ENCODE peak calls at places on chromosomes 16 and 17, in ten cellular contexts. I is HCT116, R is tibial artery, E is epithelial cell of esophagus, P is cardiac fibroblast, D is ascending aorta, Y is NB4, T is A673, U is epithelial cell of proximal tubule, G is prostate gland. K is an unnamed sample.

GRCh38 chr17:43526886-43527648 is 19.1 kb downstream of the ETV4 start:
- DNase-seq in P (no peak), E (no peak), Y (no peak), T (no peak), R (no peak), I (no peak), U (no peak), D (no peak), G (no peak), K (no peak)

GRCh38 chr16:67613808-67614207 is 31.1 kb upstream of the CARMIL2 start:
- DNase-seq in Y (peak), D (no peak), T (peak), I (no peak), U (no peak), R (no peak), G (no peak), E (peak), P (no peak), K (no peak)

GRCh38 chr17:31211352-31212012 is 85.6 kb downstream of the OMG start:
- DNase-seq in R (no peak), U (no peak), T (no peak), E (peak), D (no peak), G (no peak), P (peak), Y (no peak), I (no peak), K (peak)

GRCh38 chr17:49783051-49783715 is 5.3 kb upstream of the KAT7 start:
- DNase-seq in R (peak), I (no peak), Y (no peak), G (no peak), P (no peak), T (peak), D (no peak), E (no peak), U (no peak), K (no peak)

GRCh38 chr16:22296225-22297113 is 740 bp upstream of the POLR3E start:
- DNase-seq in D (no peak), P (peak), T (peak), E (peak), Y (peak), I (no peak), R (no peak), U (peak), G (no peak), K (no peak)

GRCh38 chr17:66474258-66474657 is 171.8 kb downstream of the PRKCA start:
- DNase-seq in R (no peak), I (no peak), U (no peak), T (peak), Y (no peak), G (no peak), D (no peak), E (peak), P (no peak), K (no peak)

GRCh38 chr17:76866774-76867577 is 1.2 kb upstream of the MGAT5B start:
- DNase-seq in G (no peak), R (no peak), Y (no peak), U (peak), I (no peak), T (no peak), P (peak), E (peak), D (no peak), K (peak)

GRCh38 chr16:70686376-70687171 is 721 bp upstream of the MTSS2 start:
- DNase-seq in R (no peak), Y (peak), D (no peak), T (no peak), U (no peak), E (no peak), P (no peak), G (no peak), I (no peak), K (no peak)

GRCh38 chr17:71329310-71330098 is 791.3 kb upstream of the SOX9 start:
- DNase-seq in R (no peak), P (no peak), I (no peak), E (no peak), D (no peak), T (no peak), U (no peak), G (no peak), Y (no peak), K (no peak)

GRCh38 chr16:23597003-23597756 is 1.1 kb upstream of the NDUFAB1 start:
- DNase-seq in E (peak), R (no peak), U (no peak), D (no peak), G (no peak), Y (peak), T (peak), I (peak), P (no peak), K (peak)

GRCh38 chr17:61409301-61410099 is 9.9 kb downstream of the TBX2 start:
- DNase-seq in T (peak), D (peak), U (no peak), Y (peak), P (peak), G (peak), R (peak), I (peak), E (peak), K (peak)

GRCh38 chr17:79800325-79801155 is 3.7 kb upstream of the CBX8 start:
- DNase-seq in I (peak), R (no peak), D (no peak), G (no peak), E (peak), T (peak), P (peak), U (no peak), Y (peak), K (peak)

DNA sequence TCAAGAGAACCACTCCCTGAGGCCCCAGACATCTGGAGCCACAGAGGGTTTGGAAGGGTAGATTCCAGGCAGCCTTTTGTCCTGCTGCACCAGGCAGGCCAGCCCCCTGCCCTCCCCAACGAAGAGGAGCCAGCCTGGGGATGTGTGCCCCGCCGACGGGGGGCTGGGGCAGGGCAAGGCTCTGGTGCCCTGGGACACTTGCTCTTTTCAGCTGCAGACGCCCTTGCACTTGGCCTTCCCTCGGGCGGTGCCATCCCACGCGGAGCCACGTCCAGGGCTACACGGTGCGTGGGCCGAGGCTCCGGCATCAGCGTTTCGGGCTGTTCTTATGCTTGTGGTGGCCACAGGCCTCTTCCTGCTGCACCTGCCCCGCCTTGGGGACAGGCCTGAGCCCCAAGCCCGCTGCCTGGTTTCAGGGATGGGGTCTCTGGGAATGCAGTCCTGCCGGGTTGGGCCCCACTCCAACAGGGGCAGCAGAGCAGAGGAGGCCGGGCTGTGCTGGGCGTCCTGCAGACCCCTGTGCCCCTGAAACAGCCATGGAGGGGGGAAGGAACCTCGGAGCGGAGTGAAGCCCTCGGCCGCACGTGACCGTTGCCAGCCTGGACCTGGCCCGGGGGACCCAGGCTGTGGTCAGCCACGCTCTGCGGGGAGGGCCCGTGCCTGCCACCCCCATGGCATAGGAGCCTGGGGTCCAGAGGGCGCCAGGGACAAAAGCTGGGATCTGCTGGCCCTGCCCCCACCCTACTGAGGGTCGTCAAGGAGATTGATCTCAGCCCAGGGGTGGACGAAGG is 566 bp upstream of the WFIKKN1 start:
- DNase-seq in U (no peak), Y (no peak), R (no peak), G (no peak), P (no peak), E (no peak), I (no peak), D (no peak), T (no peak), K (no peak)
- H3K4me3 ChIP-seq in U (no peak), Y (no peak), R (no peak), G (no peak), P (no peak), E (no peak), I (no peak), D (no peak), T (no peak), K (no peak)

DNA sequence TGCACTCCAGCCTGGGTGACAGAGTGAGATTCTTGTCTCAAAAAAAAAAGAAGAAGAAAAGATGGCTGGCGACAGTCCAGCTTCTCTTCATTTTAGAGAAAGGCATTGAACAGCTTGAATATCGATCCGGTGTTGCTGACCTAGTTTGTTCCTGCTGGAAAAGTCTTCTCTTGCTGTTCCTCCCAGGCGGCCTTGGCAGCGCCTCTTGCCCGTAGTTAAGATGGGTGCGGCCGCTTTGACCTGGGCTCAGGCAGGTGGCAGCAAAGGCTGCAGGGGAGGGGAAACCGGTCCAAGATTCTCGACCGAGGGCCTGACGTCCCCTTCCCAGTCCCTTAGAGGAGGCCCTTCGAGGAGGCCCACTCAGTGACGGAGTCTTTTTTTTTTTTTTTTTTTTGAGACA is 3.8 kb upstream of the ZNF764 start:
- DNase-seq in T (no peak), I (no peak), E (no peak), G (no peak), U (no peak), P (no peak), R (no peak), D (no peak), Y (no peak), K (no peak)
- TF ChIP-seq CTCF in T (no peak), I (no peak), E (no peak), G (no peak), U (no peak), P (no peak), R (no peak), D (no peak), Y (no peak), K (no peak)

GRCh38 chr17:28712037-28712704 is 483 bp upstream of the PROCA1 start:
- DNase-seq in P (no peak), D (peak), Y (peak), G (no peak), E (no peak), U (no peak), T (no peak), I (no peak), R (no peak), K (peak)
- H3K4me3 ChIP-seq in P (no peak), D (peak), Y (peak), G (peak), E (no peak), U (no peak), T (no peak), I (no peak), R (peak), K (peak)

DNA sequence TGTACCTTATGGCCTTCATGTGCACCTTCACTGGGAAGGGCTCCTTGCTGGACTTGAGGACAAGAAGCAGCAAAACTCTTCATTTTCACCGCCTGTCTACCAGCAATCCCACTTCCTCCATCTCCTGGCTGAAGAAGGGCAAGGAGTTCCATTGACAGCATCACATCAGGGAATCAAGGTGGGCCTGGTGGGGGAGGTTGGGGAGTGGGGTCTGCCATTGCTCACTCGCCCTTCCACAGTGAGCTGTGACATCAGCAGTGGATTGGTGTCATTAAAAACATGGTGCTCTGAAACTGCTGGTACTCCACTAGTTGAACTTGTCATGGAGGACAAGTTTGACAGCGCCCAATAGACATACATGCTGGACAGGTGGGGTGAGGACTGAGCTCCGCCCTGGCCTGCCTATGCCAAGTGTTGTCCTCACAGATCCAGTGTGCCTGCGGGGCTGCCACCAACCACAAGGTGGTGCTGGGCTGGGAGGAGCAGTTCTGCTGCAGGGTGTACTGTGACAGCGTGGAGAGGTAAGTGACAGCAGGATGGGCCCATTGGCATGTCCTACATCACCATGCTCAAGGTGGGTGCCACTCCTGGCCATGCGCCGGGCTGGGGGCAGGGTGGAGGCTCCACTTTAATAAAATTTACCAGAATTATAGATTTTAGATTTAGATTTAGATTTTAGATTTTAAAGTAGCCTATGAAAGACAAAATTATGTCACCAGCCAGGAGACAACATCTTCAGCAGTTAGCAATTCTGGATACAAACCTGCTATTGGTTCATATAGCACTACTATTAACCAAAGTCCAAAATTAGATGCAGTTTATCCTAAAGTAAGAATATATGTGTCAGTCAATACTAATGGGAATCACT is 1729.1 kb downstream of the TP53TG3F start:
- DNase-seq in Y (peak), P (no peak), E (peak), G (no peak), U (no peak), I (no peak), D (no peak), R (peak), T (no peak), K (no peak)
- TF ChIP-seq CTCF in Y (peak), P (no peak), E (no peak), G (no peak), U (peak), I (no peak), D (no peak), R (no peak), T (no peak), K (peak)

DNA sequence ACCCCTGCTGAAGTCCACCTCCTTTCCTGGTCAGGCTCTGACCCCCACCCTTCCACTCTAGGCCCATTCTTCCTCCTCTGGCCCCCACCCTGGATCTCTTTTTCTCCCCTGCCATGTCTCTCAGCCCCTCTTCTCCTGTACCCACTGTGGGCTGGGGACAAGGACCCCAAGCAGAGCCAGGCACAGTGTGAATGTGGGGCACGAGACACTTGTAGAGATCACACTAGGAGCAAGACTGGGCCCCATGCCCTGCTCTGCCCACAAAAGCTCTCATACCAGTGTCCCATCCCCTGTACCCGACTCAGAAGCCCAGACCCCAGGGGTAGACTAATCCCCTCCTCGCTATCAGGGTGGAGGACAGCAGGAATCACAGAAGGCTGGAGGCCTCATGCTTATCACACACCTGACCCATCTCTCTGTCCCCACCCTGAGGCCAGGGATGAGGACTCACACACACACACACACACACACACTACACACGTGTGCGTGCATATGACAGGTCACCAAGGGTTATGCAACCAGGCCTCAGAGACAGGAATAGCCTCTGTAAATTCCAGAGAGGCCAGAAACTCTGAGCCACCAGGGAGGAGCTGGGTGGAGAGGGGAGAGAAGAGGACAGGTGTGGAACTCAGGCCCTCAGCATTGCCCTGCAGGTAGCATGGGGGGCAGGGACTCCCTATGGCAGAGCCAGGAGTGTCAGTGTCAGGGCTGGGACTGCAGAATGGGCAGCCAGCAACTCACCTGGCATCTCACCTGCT is 21.1 kb downstream of the ARHGAP27 start:
- DNase-seq in I (no peak), R (no peak), T (no peak), U (no peak), Y (no peak), G (no peak), P (no peak), E (peak), D (no peak), K (no peak)
- H3K4me3 ChIP-seq in I (no peak), R (no peak), T (no peak), U (no peak), Y (no peak), G (no peak), P (no peak), E (no peak), D (no peak), K (no peak)

GRCh38 chr16:82735176-82735575 is 108.4 kb downstream of the CDH13 start:
- DNase-seq in E (no peak), T (no peak), R (no peak), G (no peak), P (no peak), D (no peak), I (no peak), Y (no peak), U (no peak), K (no peak)

GRCh38 chr16:82735696-82736095 is 108.9 kb downstream of the CDH13 start:
- DNase-seq in T (no peak), D (no peak), Y (no peak), U (no peak), I (no peak), G (no peak), R (no peak), P (no peak), E (no peak), K (peak)

GRCh38 chr16:82736161-82736697 is 109.5 kb downstream of the CDH13 start:
- DNase-seq in E (no peak), Y (no peak), G (no peak), P (no peak), I (no peak), U (no peak), R (no peak), T (no peak), D (no peak), K (no peak)

GRCh38 chr16:82741073-82741615 is 114.4 kb downstream of the CDH13 start:
- DNase-seq in D (no peak), U (no peak), I (no peak), E (peak), Y (no peak), G (no peak), P (no peak), T (peak), R (no peak), K (peak)

DNA sequence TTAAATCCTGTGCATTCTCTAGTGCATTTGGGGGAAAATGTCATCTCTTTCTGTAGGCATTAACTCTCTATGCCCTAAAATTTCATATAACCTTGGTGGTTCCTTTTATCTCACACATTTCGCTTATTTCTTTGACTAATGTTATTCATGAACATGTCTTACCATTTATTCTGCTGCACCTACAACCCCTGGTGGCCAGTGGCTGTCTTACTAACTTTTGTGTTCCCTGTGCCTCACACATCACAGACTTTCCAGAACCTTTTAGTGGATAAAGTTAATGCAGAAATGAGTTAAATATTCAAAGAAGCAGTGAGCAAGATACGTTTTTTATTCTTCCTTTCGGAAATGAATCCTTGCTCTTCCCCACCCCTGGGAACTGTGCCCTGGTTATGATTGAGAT is 111.9 kb downstream of the CDH13 start:
- DNase-seq in E (no peak), D (no peak), I (no peak), T (peak), Y (no peak), R (no peak), P (peak), G (no peak), U (no peak), K (peak)
- TF ChIP-seq CTCF in E (peak), D (peak), I (peak), T (peak), Y (no peak), R (peak), P (peak), G (no peak), U (peak), K (peak)

GRCh38 chr17:78133971-78134898 is 3.7 kb downstream of the TMC8 start:
- DNase-seq in T (peak), R (no peak), E (peak), G (peak), I (peak), D (no peak), U (no peak), Y (peak), P (peak), K (peak)
- H3K4me3 ChIP-seq in T (no peak), R (no peak), E (no peak), G (no peak), I (no peak), D (no peak), U (no peak), Y (no peak), P (no peak), K (no peak)

K was measured in choroid plexus epithelial cell.